ENCODE peak calls at places on chromosomes 2 and 18, in four cellular contexts. Y is K562, Z is HepG2, A is GM12878. R is an unnamed sample.

GRCh38 chr2:18845854-18846253 is 256.5 kb upstream of the NT5C1B start:
- DNase-seq in Z (no peak), A (no peak), Y (no peak), R (no peak)

GRCh38 chr18:50602466-50602865 is 42.6 kb downstream of the MAPK4 start:
- DNase-seq in A (no peak), Y (no peak), Z (no peak), R (no peak)

GRCh38 chr18:73060666-73061270 is 193.0 kb upstream of the NETO1 start:
- DNase-seq in Y (no peak), Z (no peak), A (no peak), R (no peak)

GRCh38 chr2:113233593-113234550 is 44.8 kb downstream of the PAX8 start:
- DNase-seq in Z (peak), Y (peak), A (no peak), R (peak)

GRCh38 chr18:12254137-12254819 is at the start of gene CIDEA:
- DNase-seq in A (no peak), Z (no peak), Y (peak), R (no peak)

GRCh38 chr2:19124135-19124534 is 234.3 kb downstream of the OSR1 start:
- DNase-seq in A (no peak), Z (no peak), Y (no peak), R (no peak)

GRCh38 chr2:207230261-207231105 is 64.7 kb upstream of the KLF7 start:
- DNase-seq in Y (peak), Z (peak), A (no peak), R (peak)

GRCh38 chr18:24023185-24023814 is 8.7 kb downstream of the TTC39C start:
- DNase-seq in Y (no peak), Z (peak), A (no peak), R (no peak)

GRCh38 chr2:26000561-26001211 is 18.4 kb upstream of the KIF3C start:
- DNase-seq in A (no peak), Z (peak), Y (no peak), R (no peak)

DNA sequence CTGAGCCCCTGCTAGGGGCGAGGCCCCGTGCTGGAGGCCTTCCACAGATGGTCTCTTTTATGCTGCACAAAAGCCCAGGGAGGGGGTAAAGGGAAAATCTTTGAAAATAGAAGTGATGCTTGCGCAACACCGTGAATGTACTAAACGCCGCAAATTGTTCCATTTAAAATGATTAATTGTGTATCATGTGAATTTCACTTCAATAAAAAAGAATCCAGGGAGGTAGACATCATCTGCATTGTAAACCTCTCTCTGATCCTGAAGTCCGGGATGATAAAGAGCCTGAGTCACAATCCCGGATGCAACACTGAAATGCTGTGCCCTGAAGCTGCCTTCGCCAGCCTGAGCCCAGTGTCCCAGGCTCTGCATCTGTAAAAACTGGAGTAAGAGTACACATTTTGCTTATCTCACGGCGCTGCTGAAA is 107.7 kb upstream of the PPP1CB start:
- DNase-seq in Z (no peak), Y (no peak), A (no peak), R (no peak)
- TF ChIP-seq SP1 in Z (no peak), Y (no peak), A (no peak), R (no peak)

DNA sequence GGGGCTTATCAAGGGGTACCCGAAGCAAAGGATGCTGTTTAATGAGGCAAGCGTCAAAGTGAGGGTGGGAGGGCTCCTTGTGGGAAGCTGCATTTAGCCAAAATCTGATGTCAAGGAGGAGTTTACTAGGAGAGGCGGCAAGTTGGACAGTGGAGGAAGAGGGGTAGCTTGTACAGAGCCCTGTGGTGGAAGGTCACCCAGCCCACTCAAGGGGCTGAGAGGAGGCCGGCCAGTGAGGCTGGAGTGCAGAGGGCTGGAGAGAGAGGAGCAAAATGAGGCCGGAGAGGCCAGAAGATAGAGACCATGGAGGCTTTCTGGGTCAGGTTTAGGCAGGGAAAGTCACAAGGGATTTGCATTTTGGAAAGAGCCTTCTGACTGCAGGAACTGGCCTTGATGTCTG is 49.5 kb downstream of the ASB1 start:
- DNase-seq in Z (no peak), A (no peak), Y (no peak), R (no peak)
- TF ChIP-seq FOXK2 in Z (no peak), A (no peak), Y (no peak), R (no peak)

DNA sequence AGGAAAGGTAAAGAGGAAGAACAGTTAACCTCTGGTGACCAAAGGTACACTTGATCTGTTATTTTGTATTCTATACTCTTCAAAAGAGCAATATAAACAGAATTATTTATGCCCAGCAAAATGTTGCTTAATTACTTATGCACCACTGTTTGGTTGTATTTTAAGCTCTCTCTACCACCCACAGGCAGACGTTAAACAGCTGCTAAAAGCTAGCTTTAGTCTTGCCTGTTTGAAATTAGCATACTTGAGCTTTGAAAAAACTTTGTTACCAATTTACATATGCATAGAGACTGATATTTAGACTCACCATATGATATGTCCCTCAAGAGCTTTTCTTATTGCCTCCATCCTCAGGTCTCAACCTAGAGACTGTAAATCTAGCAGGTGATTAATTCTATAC is 426.9 kb downstream of the NR4A2 start:
- DNase-seq in Z (no peak), Y (no peak), A (no peak), R (no peak)
- TF ChIP-seq SP1 in Z (no peak), Y (no peak), A (no peak), R (no peak)

DNA sequence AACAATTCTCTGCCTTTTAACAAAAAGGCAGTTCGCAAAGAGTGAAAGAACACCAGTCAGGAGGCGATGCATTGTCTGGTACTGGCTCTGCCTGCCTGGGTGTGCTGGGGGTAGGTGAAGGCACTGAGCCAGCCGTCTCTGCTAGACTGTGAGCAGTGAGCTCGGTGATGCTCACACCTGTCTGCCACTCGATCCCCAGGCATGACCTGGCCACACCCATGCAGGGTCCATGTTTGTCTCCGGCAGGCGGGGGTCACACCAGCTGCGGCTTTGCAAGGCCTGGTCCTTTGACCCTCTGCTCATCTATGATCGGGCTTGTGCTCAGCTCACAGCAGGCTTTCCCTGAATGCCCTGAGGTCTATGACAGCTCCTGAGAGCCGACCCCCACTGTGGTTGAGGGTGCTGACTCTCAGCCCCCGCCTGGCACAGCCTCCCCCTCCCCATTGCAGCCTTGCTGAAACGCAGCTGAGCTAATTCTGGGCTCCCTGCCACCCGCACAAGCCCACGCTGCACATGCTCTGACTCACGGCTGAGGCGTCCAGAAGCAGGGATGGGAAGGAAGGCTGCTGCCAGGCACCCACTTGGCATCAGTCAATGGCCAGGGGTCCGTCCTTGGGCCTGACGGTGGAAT is 23.7 kb downstream of the CRACDL start:
- DNase-seq in A (no peak), Z (no peak), Y (no peak), R (no peak)
- TF ChIP-seq FOXK2 in A (no peak), Z (no peak), Y (no peak), R (no peak)